ENCODE peak calls at places on chromosomes 7 and 10, in ten cellular contexts. J is AG04449, T is left lung, E is GM10248, F is foreskin fibroblast, D is mucosa of descending colon, B is bronchial epithelial cell, C is AG04450, M is dorsolateral prefrontal cortex, N is AG09309. R is an unnamed sample.

GRCh38 chr10:122164028-122164601 is 107.0 kb upstream of the BTBD16 start:
- DNase-seq in J (no peak), T (peak), E (no peak), F (no peak), D (no peak), B (no peak), C (no peak), M (peak), N (no peak), R (no peak)

GRCh38 chr7:148695953-148696352 is 2.8 kb upstream of the CUL1 start:
- DNase-seq in J (no peak), T (no peak), E (no peak), F (peak), D (no peak), B (peak), C (no peak), M (no peak), N (no peak), R (no peak)

GRCh38 chr7:74439546-74439945 is 14.2 kb upstream of the GTF2IRD1 start:
- DNase-seq in J (no peak), T (peak), E (no peak), F (no peak), D (no peak), B (no peak), C (no peak), M (no peak), N (no peak), R (peak)

GRCh38 chr7:134420509-134421125 is 38.3 kb downstream of the AKR1B1 start:
- DNase-seq in J (no peak), T (no peak), E (peak), F (peak), D (peak), B (peak), C (peak), M (no peak), N (peak), R (no peak)

GRCh38 chr7:144834516-144835165 is 1.2 kb downstream of the TPK1 start:
- DNase-seq in J (no peak), T (no peak), E (peak), F (no peak), D (peak), B (no peak), C (no peak), M (no peak), N (no peak), R (peak)

GRCh38 chr10:100520811-100521210 is 1.1 kb upstream of the SEC31B start:
- DNase-seq in J (no peak), T (no peak), E (no peak), F (peak), D (no peak), B (peak), C (no peak), M (no peak), N (no peak), R (no peak)

GRCh38 chr7:151440799-151441443 is 980 bp upstream of the CRYGN start:
- DNase-seq in J (no peak), T (no peak), E (no peak), F (no peak), D (no peak), B (no peak), C (no peak), M (no peak), N (no peak), R (no peak)

GRCh38 chr10:10814103-10814502 is 203.6 kb upstream of the CELF2 start:
- DNase-seq in J (no peak), T (no peak), E (no peak), F (no peak), D (no peak), B (no peak), C (no peak), M (no peak), N (no peak), R (no peak)

GRCh38 chr7:120774481-120774880 is 83.5 kb downstream of the TSPAN12 start:
- DNase-seq in J (no peak), T (no peak), E (no peak), F (no peak), D (no peak), B (no peak), C (no peak), M (no peak), N (no peak), R (no peak)

GRCh38 chr10:78155722-78156121 is 122.1 kb downstream of the RPS24 start:
- DNase-seq in J (no peak), T (no peak), E (no peak), F (no peak), D (no peak), B (no peak), C (no peak), M (no peak), N (no peak), R (no peak)
- TF ChIP-seq CTCF in J (no peak), T (no peak), E (no peak), F (no peak), D (no peak), B (no peak), C (no peak), M (no peak), N (no peak), R (no peak)

DNA sequence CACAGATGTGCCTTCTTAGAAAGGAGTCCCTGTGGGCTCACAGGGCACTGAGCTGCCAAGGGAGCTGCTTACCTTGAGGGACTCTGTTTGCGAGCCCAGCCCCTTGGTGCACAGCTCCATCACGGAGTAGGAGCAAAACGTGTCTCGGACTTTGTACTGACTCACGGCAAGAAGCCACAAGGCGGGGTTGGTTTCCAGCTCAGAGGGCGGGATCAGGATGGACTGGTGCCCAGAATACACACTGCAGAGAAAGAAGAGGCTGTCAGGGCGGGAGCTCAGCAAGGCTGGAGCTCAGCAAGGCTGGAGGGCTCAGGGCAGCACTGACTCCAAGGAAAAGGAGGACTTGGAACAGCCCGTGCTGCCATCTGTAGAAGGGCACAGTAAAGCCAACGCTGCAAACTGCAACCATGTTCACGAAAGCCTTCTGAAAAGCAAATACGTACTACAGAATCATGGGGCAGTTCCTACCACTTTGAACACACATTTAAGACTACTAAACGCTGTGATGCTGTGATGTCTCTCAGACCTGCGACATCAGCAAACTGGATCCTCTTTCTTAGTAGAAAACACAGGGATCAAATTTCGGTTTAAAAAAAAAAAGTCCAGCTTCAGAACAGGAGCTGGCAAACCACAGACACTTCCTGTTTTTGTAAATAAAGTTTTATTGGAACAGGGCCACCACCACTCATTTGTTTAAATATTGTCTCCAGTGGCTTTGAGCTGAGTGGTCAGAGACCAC is 194.3 kb downstream of the ZMYND11 start:
- DNase-seq in J (peak), T (no peak), E (no peak), F (peak), D (peak), B (peak), C (peak), M (peak), N (peak), R (peak)
- TF ChIP-seq CTCF in J (peak), T (no peak), E (no peak), F (no peak), D (no peak), B (peak), C (peak), M (no peak), N (peak), R (no peak)

DNA sequence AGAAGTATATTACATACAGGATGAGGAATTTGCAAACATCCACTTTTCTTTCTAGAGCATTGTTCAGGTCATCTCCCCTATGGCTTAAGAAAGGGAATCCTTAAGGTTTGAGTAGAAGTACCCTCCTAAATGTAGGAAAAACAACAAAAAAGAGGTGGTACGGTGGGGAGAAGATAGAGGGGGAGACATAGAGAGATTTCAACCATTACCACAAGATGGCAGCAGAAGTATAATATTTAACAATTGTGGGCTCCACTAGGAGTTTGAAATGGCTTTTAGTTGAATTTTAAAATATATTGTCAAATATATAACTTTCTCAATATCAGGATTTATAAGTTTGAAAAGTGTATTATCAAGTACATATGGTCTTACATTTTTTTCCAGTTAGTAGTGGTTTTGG is 72.7 kb upstream of the PRKG1 start:
- DNase-seq in J (no peak), T (no peak), E (no peak), F (no peak), D (no peak), B (peak), C (no peak), M (no peak), N (no peak), R (no peak)
- TF ChIP-seq CTCF in J (peak), T (peak), E (peak), F (peak), D (no peak), B (peak), C (peak), M (peak), N (peak), R (peak)

GRCh38 chr10:94630017-94630688 is 53.4 kb upstream of the CYP2C18 start:
- DNase-seq in J (no peak), T (no peak), E (peak), F (no peak), D (no peak), B (peak), C (peak), M (no peak), N (no peak), R (no peak)
- TF ChIP-seq CTCF in J (peak), T (peak), E (peak), F (peak), D (no peak), B (peak), C (peak), M (peak), N (peak), R (peak)

DNA sequence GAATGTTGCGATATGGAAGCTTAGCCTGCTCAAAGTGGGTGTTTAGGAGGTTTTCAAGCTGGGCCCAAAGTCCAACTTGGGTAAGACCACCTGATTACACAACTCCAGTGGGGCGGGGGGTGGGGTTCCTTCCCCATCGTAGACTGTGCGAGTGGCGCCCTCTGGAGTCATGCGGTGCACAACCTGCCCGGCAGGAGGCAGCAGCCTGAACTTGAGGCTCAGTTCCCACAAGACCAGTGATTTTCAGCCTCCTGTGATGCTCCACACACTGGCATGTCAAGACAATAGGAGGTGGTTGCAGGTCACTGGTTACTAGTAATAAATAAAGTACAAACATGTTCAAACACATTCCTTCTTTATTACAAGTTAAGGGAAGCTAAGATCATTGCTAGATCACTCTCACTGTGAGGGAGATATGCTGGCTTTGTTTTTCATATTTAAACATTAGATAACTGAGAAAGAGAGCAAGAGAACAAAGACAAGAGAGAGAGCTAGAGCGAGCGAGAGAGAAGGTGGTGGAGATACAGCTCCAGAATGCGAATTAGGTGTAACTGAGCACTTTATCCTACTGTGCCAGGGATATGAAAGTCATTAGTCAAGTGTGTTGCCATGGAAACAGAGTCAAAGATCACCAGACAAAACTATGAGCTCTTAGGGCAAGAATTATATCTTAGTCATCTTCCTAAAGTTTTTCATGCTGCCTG is 97.4 kb upstream of the BMPER start:
- DNase-seq in J (peak), T (no peak), E (no peak), F (peak), D (peak), B (peak), C (no peak), M (no peak), N (peak), R (no peak)
- TF ChIP-seq CTCF in J (peak), T (no peak), E (peak), F (peak), D (peak), B (peak), C (peak), M (no peak), N (peak), R (no peak)

R was measured in CD14-positive monocyte.